ENCODE peak calls at places on chromosomes 3 and 15, in nine cellular contexts. O, C, S, W, I, T, R, B and V are unnamed samples.

GRCh38 chr15:82611348-82611747 is 35.8 kb downstream of the CPEB1 start:
- DNase-seq in O (no peak), C (no peak), S (no peak), W (no peak), I (no peak), T (no peak), R (no peak), B (no peak), V (no peak)

GRCh38 chr15:56950979-56951378 is 32.5 kb downstream of the TCF12 start:
- DNase-seq in O (no peak), C (no peak), S (no peak), W (no peak), I (no peak), T (no peak), R (no peak), B (no peak), V (no peak)

GRCh38 chr3:25044762-25045161 is 383.3 kb upstream of the RARB start:
- DNase-seq in O (no peak), C (no peak), S (no peak), W (no peak), I (no peak), T (no peak), R (no peak), B (no peak), V (no peak)

GRCh38 chr3:24495334-24495994 is 814 bp upstream of the THRB start:
- DNase-seq in O (no peak), C (peak), S (no peak), W (no peak), I (peak), T (peak), R (no peak), B (peak), V (no peak)

GRCh38 chr3:16290827-16291196 is 25.8 kb downstream of the OXNAD1 start:
- DNase-seq in O (no peak), C (no peak), S (peak), W (peak), I (no peak), T (peak), R (no peak), B (no peak), V (no peak)

GRCh38 chr15:78200276-78200930 is 34.0 kb downstream of the ACSBG1 start:
- DNase-seq in O (peak), C (peak), S (no peak), W (no peak), I (peak), T (no peak), R (no peak), B (no peak), V (no peak)

GRCh38 chr3:29601861-29602585 is 321.2 kb downstream of the RBMS3 start:
- DNase-seq in O (no peak), C (no peak), S (no peak), W (peak), I (no peak), T (no peak), R (no peak), B (no peak), V (no peak)

GRCh38 chr15:31025996-31026395 is 34.6 kb upstream of the MTMR10 start:
- DNase-seq in O (no peak), C (no peak), S (no peak), W (no peak), I (no peak), T (no peak), R (no peak), B (no peak), V (no peak)

GRCh38 chr3:47758261-47759025 is 23.2 kb downstream of the SMARCC1 start:
- DNase-seq in O (no peak), C (no peak), S (no peak), W (no peak), I (no peak), T (no peak), R (no peak), B (no peak), V (no peak)

GRCh38 chr3:136630911-136631310 is 121.3 kb downstream of the STAG1 start:
- DNase-seq in O (no peak), C (no peak), S (no peak), W (no peak), I (no peak), T (no peak), R (no peak), B (no peak), V (no peak)

GRCh38 chr3:125608419-125608818 is 13.1 kb upstream of the OSBPL11 start:
- DNase-seq in O (no peak), C (no peak), S (no peak), W (no peak), I (no peak), T (no peak), R (no peak), B (no peak), V (no peak)

DNA sequence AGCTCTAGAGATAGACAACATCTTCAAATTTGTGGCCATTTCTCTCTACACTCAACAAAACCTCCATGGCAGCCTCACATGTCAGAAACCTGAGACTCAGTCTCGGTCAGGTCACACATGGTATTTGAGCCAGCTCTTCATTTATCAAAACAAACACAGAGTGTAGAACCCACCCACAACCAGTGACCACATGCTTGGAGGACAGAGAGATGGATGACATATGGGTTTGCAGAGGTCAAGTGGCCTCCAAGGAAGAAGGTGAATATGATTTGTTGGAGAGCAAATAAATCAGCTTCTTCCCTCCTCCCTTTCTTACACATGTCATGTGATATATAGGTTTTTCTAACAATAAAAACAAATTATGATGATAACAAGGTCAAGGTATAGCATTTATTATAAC is 278.1 kb upstream of the LRTM1 start:
- DNase-seq in O (no peak), C (no peak), S (no peak), W (no peak), I (no peak), T (no peak), R (no peak), B (no peak), V (no peak)
- TF ChIP-seq CTCF in O (no peak), C (no peak), S (no peak), W (no peak), I (no peak), T (no peak), R (no peak), B (no peak), V (no peak)

GRCh38 chr3:36135863-36136262 is 244.4 kb upstream of the STAC start:
- DNase-seq in O (no peak), C (no peak), S (no peak), W (no peak), I (no peak), T (no peak), R (no peak), B (no peak), V (no peak)

DNA sequence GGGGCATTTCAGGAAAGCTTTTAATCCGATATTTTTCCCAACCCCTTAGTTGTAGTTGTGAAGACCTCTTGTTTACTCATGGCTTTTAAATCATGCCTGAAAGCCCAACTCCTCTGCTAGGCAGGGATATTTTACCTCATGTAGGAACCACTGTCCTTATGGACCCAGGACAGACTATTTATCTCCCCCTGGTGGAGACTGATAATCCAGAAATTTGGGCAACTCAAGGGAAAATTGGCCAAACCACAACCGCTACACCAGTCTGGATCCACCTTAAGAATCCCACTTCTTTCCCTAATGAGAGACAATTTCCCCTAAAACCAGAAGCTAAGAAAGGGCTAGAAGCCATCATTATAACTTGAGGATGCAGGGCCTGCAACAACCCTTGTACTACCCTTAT is 248.1 kb upstream of the STAC start:
- DNase-seq in O (no peak), C (no peak), S (no peak), W (peak), I (no peak), T (no peak), R (no peak), B (no peak), V (no peak)
- TF ChIP-seq CTCF in O (no peak), C (no peak), S (peak), W (peak), I (no peak), T (peak), R (no peak), B (peak), V (no peak)

DNA sequence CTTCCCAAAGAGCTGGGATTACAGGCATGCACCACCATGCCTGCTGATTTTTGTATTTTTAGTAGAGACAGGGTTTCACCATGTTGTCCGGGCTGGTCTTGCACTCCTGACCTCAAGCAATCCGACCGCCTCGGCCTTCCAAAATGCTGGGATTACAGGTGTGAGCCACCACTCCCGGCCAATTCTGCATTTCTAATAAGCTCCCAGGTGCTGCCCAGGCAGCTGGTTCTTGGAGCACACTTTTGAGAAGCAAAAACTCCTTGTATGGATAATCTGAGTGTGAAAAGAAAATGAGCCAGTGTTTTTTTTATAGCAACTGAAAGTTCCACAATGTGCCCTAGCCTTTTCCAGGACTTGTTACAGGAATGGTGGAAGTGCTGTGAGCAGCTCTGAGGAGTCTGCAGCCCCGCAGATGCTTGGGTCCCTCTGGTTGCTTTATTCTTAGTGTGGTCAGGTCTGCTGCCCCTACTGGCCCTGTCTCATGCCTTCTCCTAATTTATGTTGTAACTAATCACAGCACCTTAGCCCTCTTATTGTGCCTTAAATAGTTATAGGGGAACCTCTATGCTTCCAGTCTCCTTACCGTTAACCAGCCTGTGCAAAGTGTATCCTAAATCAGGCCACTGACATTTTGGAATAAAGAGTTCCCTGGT is 13.5 kb upstream of the KCNAB1 start:
- DNase-seq in O (no peak), C (no peak), S (no peak), W (no peak), I (no peak), T (no peak), R (no peak), B (no peak), V (no peak)
- TF ChIP-seq CTCF in O (no peak), C (no peak), S (no peak), W (no peak), I (no peak), T (peak), R (no peak), B (no peak), V (no peak)

DNA sequence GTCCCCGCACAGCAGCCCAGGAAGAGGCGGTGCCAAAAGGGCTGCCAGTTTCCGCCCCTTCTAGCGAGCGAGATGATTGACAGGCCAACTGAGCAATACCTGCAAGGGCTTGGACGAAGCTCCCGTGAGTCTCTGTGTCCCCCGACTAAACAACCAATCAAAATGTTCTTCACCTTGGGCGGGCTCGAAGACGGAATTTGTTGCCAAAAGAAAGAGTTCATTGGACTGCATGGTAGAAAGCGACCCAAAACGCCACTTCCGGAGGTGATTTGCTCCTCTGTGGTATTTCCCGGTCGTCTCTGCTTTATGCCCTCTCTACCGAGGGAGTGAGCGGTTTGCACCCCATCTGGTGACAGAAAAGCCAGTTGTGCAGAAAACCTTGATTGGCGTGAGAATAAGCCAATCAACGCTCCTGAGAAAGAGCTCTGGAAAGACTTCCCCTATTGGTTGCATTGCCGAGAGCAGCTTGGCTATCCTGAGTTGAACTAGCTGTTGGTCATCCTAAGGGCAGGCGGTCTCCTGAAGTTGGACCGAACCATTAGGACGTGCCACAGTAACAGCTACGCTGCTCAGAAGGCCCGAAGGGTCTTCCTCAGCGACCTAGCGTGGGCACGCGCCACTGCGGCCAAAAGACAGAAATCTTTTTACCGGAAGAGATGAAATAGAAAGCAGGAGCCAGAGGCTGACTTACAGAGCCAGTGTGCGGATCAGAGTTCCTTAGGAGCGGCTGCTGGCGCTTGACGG is 545 bp upstream of the UBP1 start:
- DNase-seq in O (peak), C (peak), S (peak), W (peak), I (peak), T (peak), R (peak), B (no peak), V (peak)
- TF ChIP-seq CTCF in O (no peak), C (no peak), S (no peak), W (no peak), I (no peak), T (no peak), R (no peak), B (no peak), V (no peak)

GRCh38 chr3:8451696-8452095 is 49.9 kb upstream of the LMCD1 start:
- DNase-seq in O (no peak), C (peak), S (no peak), W (peak), I (no peak), T (no peak), R (no peak), B (no peak), V (no peak)

GRCh38 chr3:8446845-8447244 is 54.8 kb upstream of the LMCD1 start:
- DNase-seq in O (no peak), C (no peak), S (no peak), W (peak), I (no peak), T (no peak), R (no peak), B (no peak), V (no peak)

GRCh38 chr3:8453153-8453552 is 48.5 kb upstream of the LMCD1 start:
- DNase-seq in O (no peak), C (peak), S (no peak), W (no peak), I (no peak), T (no peak), R (no peak), B (no peak), V (no peak)

GRCh38 chr3:8452112-8452511 is 49.5 kb upstream of the LMCD1 start:
- DNase-seq in O (no peak), C (peak), S (no peak), W (no peak), I (no peak), T (no peak), R (no peak), B (no peak), V (no peak)

DNA sequence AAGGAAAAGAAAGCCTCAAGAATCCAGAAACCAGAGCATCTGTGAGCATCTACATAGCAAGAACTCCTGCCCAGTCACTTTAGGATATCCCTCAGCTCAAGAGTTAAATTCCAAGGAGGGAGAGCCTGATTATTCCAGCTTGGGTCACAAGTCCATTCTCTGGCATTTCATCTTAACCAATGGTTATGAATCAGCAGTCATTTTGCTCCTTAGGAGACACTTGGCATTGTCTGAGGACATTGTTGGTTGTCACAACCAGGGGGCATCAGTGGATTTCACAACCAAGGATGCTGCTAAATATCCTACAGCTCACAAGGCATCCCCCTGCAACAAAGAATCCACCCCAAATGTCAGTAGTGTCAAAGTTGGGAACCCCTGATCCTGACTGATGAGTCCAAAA is 51.0 kb upstream of the LMCD1 start:
- DNase-seq in O (no peak), C (no peak), S (no peak), W (peak), I (no peak), T (no peak), R (no peak), B (no peak), V (no peak)
- TF ChIP-seq CTCF in O (no peak), C (no peak), S (no peak), W (no peak), I (no peak), T (no peak), R (no peak), B (no peak), V (no peak)

DNA sequence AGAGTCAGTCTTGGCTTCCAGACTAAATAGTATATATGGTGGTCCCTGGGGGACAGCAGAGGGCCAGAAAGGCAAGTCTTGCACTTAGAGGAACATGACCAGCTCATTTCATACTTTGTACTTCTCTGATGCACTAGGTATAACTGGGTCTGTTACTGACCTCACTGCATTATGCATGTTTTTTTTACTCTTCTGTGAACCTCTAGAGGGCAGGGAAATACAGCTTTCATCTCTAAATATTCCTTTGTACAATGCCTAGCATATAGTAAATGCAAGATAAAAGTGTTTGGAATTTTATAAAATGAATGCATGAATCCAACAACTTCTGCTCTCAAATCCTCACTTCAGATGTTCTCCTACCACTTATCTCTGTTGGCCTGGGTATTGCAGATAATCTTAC is 23.4 kb upstream of the ARL14 start:
- DNase-seq in O (no peak), C (no peak), S (no peak), W (no peak), I (no peak), T (no peak), R (no peak), B (no peak), V (no peak)
- TF ChIP-seq CTCF in O (no peak), C (no peak), S (no peak), W (no peak), I (no peak), T (peak), R (no peak), B (no peak), V (no peak)

GRCh38 chr15:52280326-52281084 is 15.1 kb downstream of the MYO5C start:
- DNase-seq in O (no peak), C (no peak), S (no peak), W (no peak), I (no peak), T (no peak), R (no peak), B (no peak), V (no peak)
- TF ChIP-seq CTCF in O (no peak), C (no peak), S (no peak), W (no peak), I (no peak), T (no peak), R (no peak), B (no peak), V (no peak)

GRCh38 chr15:48702569-48703239 is 57.2 kb upstream of the FBN1 start:
- DNase-seq in O (no peak), C (no peak), S (no peak), W (no peak), I (no peak), T (no peak), R (no peak), B (no peak), V (no peak)

GRCh38 chr15:48695835-48696573 is 50.5 kb upstream of the FBN1 start:
- DNase-seq in O (no peak), C (no peak), S (no peak), W (no peak), I (no peak), T (no peak), R (no peak), B (no peak), V (no peak)

GRCh38 chr15:48695088-48695834 is 49.8 kb upstream of the FBN1 start:
- DNase-seq in O (no peak), C (no peak), S (no peak), W (peak), I (no peak), T (peak), R (no peak), B (no peak), V (no peak)

GRCh38 chr15:48693474-48693873 is 48.0 kb upstream of the FBN1 start:
- DNase-seq in O (no peak), C (no peak), S (no peak), W (peak), I (no peak), T (no peak), R (no peak), B (no peak), V (no peak)

GRCh38 chr15:48696627-48697312 is 51.3 kb upstream of the FBN1 start:
- DNase-seq in O (no peak), C (no peak), S (no peak), W (peak), I (no peak), T (no peak), R (no peak), B (no peak), V (no peak)
- TF ChIP-seq CTCF in O (no peak), C (no peak), S (no peak), W (no peak), I (no peak), T (no peak), R (no peak), B (no peak), V (no peak)